ENCODE peak calls at places on chromosomes 6 and 20, in seven cellular contexts. One of them, this sample, is unnamed.

GRCh38 chr20:6651016-6651415 is 116.5 kb upstream of the BMP2 start:
- DNase-seq in NCI-H1105 treated with DMSO at 0.1 percent for 48 hours: no peak
- DNase-seq in nucleus accumbens: no peak
- DNase-seq in SK-MEL-5: no peak
- DNase-seq in GM23248: peak
- DNase-seq in activated T-cell treated with anti-CD3 and anti-CD28 coated beads for 24 hours: no peak
- DNase-seq in naive thymus-derived CD4-positive, alpha-beta T cell: no peak
- DNase-seq in this sample: no peak

GRCh38 chr6:57207141-57207540 is 15.0 kb downstream of the RAB23 start:
- DNase-seq in NCI-H1105 treated with DMSO at 0.1 percent for 48 hours: no peak
- DNase-seq in nucleus accumbens: no peak
- DNase-seq in SK-MEL-5: no peak
- DNase-seq in GM23248: peak
- DNase-seq in activated T-cell treated with anti-CD3 and anti-CD28 coated beads for 24 hours: no peak
- DNase-seq in naive thymus-derived CD4-positive, alpha-beta T cell: no peak
- DNase-seq in this sample: no peak

GRCh38 chr6:170129691-170130171 is 161.1 kb downstream of the DLL1 start:
- DNase-seq in NCI-H1105 treated with DMSO at 0.1 percent for 48 hours: peak
- DNase-seq in nucleus accumbens: no peak
- DNase-seq in SK-MEL-5: no peak
- DNase-seq in GM23248: peak
- DNase-seq in activated T-cell treated with anti-CD3 and anti-CD28 coated beads for 24 hours: no peak
- DNase-seq in naive thymus-derived CD4-positive, alpha-beta T cell: peak
- DNase-seq in this sample: no peak

GRCh38 chr6:100823041-100823440 is 58.1 kb downstream of the ASCC3 start:
- DNase-seq in NCI-H1105 treated with DMSO at 0.1 percent for 48 hours: no peak
- DNase-seq in nucleus accumbens: no peak
- DNase-seq in SK-MEL-5: no peak
- DNase-seq in GM23248: no peak
- DNase-seq in activated T-cell treated with anti-CD3 and anti-CD28 coated beads for 24 hours: no peak
- DNase-seq in naive thymus-derived CD4-positive, alpha-beta T cell: no peak
- DNase-seq in this sample: no peak

GRCh38 chr6:5511924-5512323 is 250.6 kb downstream of the FARS2 start:
- DNase-seq in NCI-H1105 treated with DMSO at 0.1 percent for 48 hours: no peak
- DNase-seq in nucleus accumbens: no peak
- DNase-seq in SK-MEL-5: no peak
- DNase-seq in GM23248: peak
- DNase-seq in activated T-cell treated with anti-CD3 and anti-CD28 coated beads for 24 hours: no peak
- DNase-seq in naive thymus-derived CD4-positive, alpha-beta T cell: no peak
- DNase-seq in this sample: no peak

GRCh38 chr20:51695574-51696303 is 72.5 kb downstream of the ATP9A start:
- DNase-seq in NCI-H1105 treated with DMSO at 0.1 percent for 48 hours: no peak
- DNase-seq in nucleus accumbens: no peak
- DNase-seq in SK-MEL-5: peak
- DNase-seq in GM23248: peak
- DNase-seq in activated T-cell treated with anti-CD3 and anti-CD28 coated beads for 24 hours: no peak
- DNase-seq in naive thymus-derived CD4-positive, alpha-beta T cell: peak
- DNase-seq in this sample: no peak

GRCh38 chr6:67558985-67559384 is 1076.1 kb upstream of the ADGRB3 start:
- DNase-seq in NCI-H1105 treated with DMSO at 0.1 percent for 48 hours: no peak
- DNase-seq in nucleus accumbens: no peak
- DNase-seq in SK-MEL-5: no peak
- DNase-seq in GM23248: no peak
- DNase-seq in activated T-cell treated with anti-CD3 and anti-CD28 coated beads for 24 hours: no peak
- DNase-seq in naive thymus-derived CD4-positive, alpha-beta T cell: no peak
- DNase-seq in this sample: no peak

GRCh38 chr6:105483492-105483891 is 80.6 kb upstream of the PREP start:
- DNase-seq in NCI-H1105 treated with DMSO at 0.1 percent for 48 hours: no peak
- DNase-seq in nucleus accumbens: no peak
- DNase-seq in SK-MEL-5: no peak
- DNase-seq in GM23248: peak
- DNase-seq in activated T-cell treated with anti-CD3 and anti-CD28 coated beads for 24 hours: no peak
- DNase-seq in naive thymus-derived CD4-positive, alpha-beta T cell: no peak
- DNase-seq in this sample: no peak

GRCh38 chr6:2855061-2855519 is 13.4 kb upstream of the SERPINB1 start:
- DNase-seq in NCI-H1105 treated with DMSO at 0.1 percent for 48 hours: no peak
- DNase-seq in nucleus accumbens: no peak
- DNase-seq in SK-MEL-5: no peak
- DNase-seq in GM23248: no peak
- DNase-seq in activated T-cell treated with anti-CD3 and anti-CD28 coated beads for 24 hours: no peak
- DNase-seq in naive thymus-derived CD4-positive, alpha-beta T cell: no peak
- DNase-seq in this sample: no peak

GRCh38 chr20:58096880-58097813 is 131.3 kb downstream of the ANKRD60 start:
- DNase-seq in NCI-H1105 treated with DMSO at 0.1 percent for 48 hours: no peak
- DNase-seq in nucleus accumbens: no peak
- DNase-seq in SK-MEL-5: no peak
- DNase-seq in GM23248: no peak
- DNase-seq in activated T-cell treated with anti-CD3 and anti-CD28 coated beads for 24 hours: no peak
- DNase-seq in naive thymus-derived CD4-positive, alpha-beta T cell: no peak
- DNase-seq in this sample: no peak

GRCh38 chr6:1686117-1687098 is 76.7 kb downstream of the FOXC1 start:
- DNase-seq in NCI-H1105 treated with DMSO at 0.1 percent for 48 hours: peak
- DNase-seq in nucleus accumbens: no peak
- DNase-seq in SK-MEL-5: peak
- DNase-seq in GM23248: peak
- DNase-seq in activated T-cell treated with anti-CD3 and anti-CD28 coated beads for 24 hours: no peak
- DNase-seq in naive thymus-derived CD4-positive, alpha-beta T cell: no peak
- DNase-seq in this sample: no peak

GRCh38 chr6:106300944-106301343 is 24.6 kb downstream of the ATG5 start:
- DNase-seq in NCI-H1105 treated with DMSO at 0.1 percent for 48 hours: peak
- DNase-seq in nucleus accumbens: no peak
- DNase-seq in SK-MEL-5: peak
- DNase-seq in GM23248: peak
- DNase-seq in activated T-cell treated with anti-CD3 and anti-CD28 coated beads for 24 hours: no peak
- DNase-seq in naive thymus-derived CD4-positive, alpha-beta T cell: no peak
- DNase-seq in this sample: no peak

GRCh38 chr20:10376271-10377075 is 57.5 kb downstream of the MKKS start:
- DNase-seq in NCI-H1105 treated with DMSO at 0.1 percent for 48 hours: no peak
- DNase-seq in nucleus accumbens: no peak
- DNase-seq in SK-MEL-5: no peak
- DNase-seq in GM23248: peak
- DNase-seq in activated T-cell treated with anti-CD3 and anti-CD28 coated beads for 24 hours: no peak
- DNase-seq in naive thymus-derived CD4-positive, alpha-beta T cell: no peak
- DNase-seq in this sample: no peak

GRCh38 chr6:45854343-45854742 is 161.3 kb downstream of the CLIC5 start:
- DNase-seq in NCI-H1105 treated with DMSO at 0.1 percent for 48 hours: peak
- DNase-seq in nucleus accumbens: no peak
- DNase-seq in SK-MEL-5: no peak
- DNase-seq in GM23248: no peak
- DNase-seq in activated T-cell treated with anti-CD3 and anti-CD28 coated beads for 24 hours: no peak
- DNase-seq in naive thymus-derived CD4-positive, alpha-beta T cell: no peak
- DNase-seq in this sample: no peak

GRCh38 chr6:170031096-170031471 is 259.8 kb downstream of the DLL1 start:
- DNase-seq in NCI-H1105 treated with DMSO at 0.1 percent for 48 hours: peak
- DNase-seq in nucleus accumbens: no peak
- DNase-seq in SK-MEL-5: no peak
- DNase-seq in GM23248: peak
- DNase-seq in activated T-cell treated with anti-CD3 and anti-CD28 coated beads for 24 hours: no peak
- DNase-seq in naive thymus-derived CD4-positive, alpha-beta T cell: peak
- DNase-seq in this sample: no peak

GRCh38 chr6:170234419-170234818 is 56.5 kb downstream of the DLL1 start:
- DNase-seq in NCI-H1105 treated with DMSO at 0.1 percent for 48 hours: no peak
- DNase-seq in nucleus accumbens: no peak
- DNase-seq in SK-MEL-5: no peak
- DNase-seq in GM23248: no peak
- DNase-seq in activated T-cell treated with anti-CD3 and anti-CD28 coated beads for 24 hours: no peak
- DNase-seq in naive thymus-derived CD4-positive, alpha-beta T cell: no peak
- DNase-seq in this sample: no peak

GRCh38 chr6:136549359-136550044 is 720 bp downstream of the MAP7 start:
- DNase-seq in NCI-H1105 treated with DMSO at 0.1 percent for 48 hours: peak
- DNase-seq in nucleus accumbens: no peak
- DNase-seq in SK-MEL-5: peak
- DNase-seq in GM23248: peak
- DNase-seq in activated T-cell treated with anti-CD3 and anti-CD28 coated beads for 24 hours: no peak
- DNase-seq in naive thymus-derived CD4-positive, alpha-beta T cell: no peak
- DNase-seq in this sample: no peak

GRCh38 chr6:159249150-159249549 is 80.0 kb downstream of the FNDC1 start:
- DNase-seq in NCI-H1105 treated with DMSO at 0.1 percent for 48 hours: no peak
- DNase-seq in nucleus accumbens: no peak
- DNase-seq in SK-MEL-5: no peak
- DNase-seq in GM23248: peak
- DNase-seq in activated T-cell treated with anti-CD3 and anti-CD28 coated beads for 24 hours: no peak
- DNase-seq in naive thymus-derived CD4-positive, alpha-beta T cell: no peak
- DNase-seq in this sample: no peak

GRCh38 chr6:151071295-151071694 is 168.5 kb upstream of the AKAP12 start:
- DNase-seq in NCI-H1105 treated with DMSO at 0.1 percent for 48 hours: no peak
- DNase-seq in nucleus accumbens: no peak
- DNase-seq in SK-MEL-5: peak
- DNase-seq in GM23248: peak
- DNase-seq in activated T-cell treated with anti-CD3 and anti-CD28 coated beads for 24 hours: no peak
- DNase-seq in naive thymus-derived CD4-positive, alpha-beta T cell: no peak
- DNase-seq in this sample: no peak

GRCh38 chr6:52328303-52328662 is 33.7 kb upstream of the PAQR8 start:
- DNase-seq in NCI-H1105 treated with DMSO at 0.1 percent for 48 hours: no peak
- DNase-seq in nucleus accumbens: no peak
- DNase-seq in SK-MEL-5: no peak
- DNase-seq in GM23248: no peak
- DNase-seq in activated T-cell treated with anti-CD3 and anti-CD28 coated beads for 24 hours: no peak
- DNase-seq in naive thymus-derived CD4-positive, alpha-beta T cell: no peak
- DNase-seq in this sample: no peak

GRCh38 chr6:163118941-163119340 is 295.6 kb upstream of the QKI start:
- DNase-seq in NCI-H1105 treated with DMSO at 0.1 percent for 48 hours: no peak
- DNase-seq in nucleus accumbens: no peak
- DNase-seq in SK-MEL-5: no peak
- DNase-seq in GM23248: no peak
- DNase-seq in activated T-cell treated with anti-CD3 and anti-CD28 coated beads for 24 hours: no peak
- DNase-seq in naive thymus-derived CD4-positive, alpha-beta T cell: no peak
- DNase-seq in this sample: no peak